ENCODE peak calls at places on chromosomes 4 and X, in ten cellular contexts. V is head of caudate nucleus; A is omental fat pad; F is stimulated activated CD8-positive, alpha-beta memory T cell treated with anti-CD3 and anti-CD28 coated beads, Interleukin-12 subunit alpha, Interleukin-12 subunit beta, amount 100 ng/mL, for 1 hour; Z is activated naive CD4-positive, alpha-beta T cell treated with anti-CD3 and anti-CD28 coated beads for 36 hours; S is activated CD4-positive, alpha-beta T cell treated with anti-CD3 and anti-CD28 coated beads, Interleukin-2, amount 10 ng/mL, durations not matched to agents 24 days and 14 days; L is MM.1S; N is left ventricle myocardium inferior; X is germinal center; G is left kidney. H is an unnamed sample.

GRCh38 chr4:8277356-8278008 is 7.9 kb downstream of the HTRA3 start:
- DNase-seq in S (no peak), L (no peak), Z (no peak), N (peak; percentile 12), V (no peak), F (no peak), X (no peak), G (no peak), A (no peak), H (peak; percentile 77)

GRCh38 chrX:40646489-40647306 is 663 bp downstream of the CXorf38 start:
- DNase-seq in G (peak; percentile 48), F (no peak), S (peak; percentile 78), Z (peak; percentile 31), N (peak; percentile 30), A (no peak), V (no peak), X (peak; percentile 14), L (peak; percentile 19), H (peak; percentile 72)

GRCh38 chr4:13633671-13634070 is 6.1 kb upstream of the BOD1L1 start:
- DNase-seq in Z (no peak), G (no peak), L (no peak), F (no peak), S (no peak), A (no peak), X (no peak), N (no peak), V (no peak), H (no peak)

GRCh38 chr4:148376151-148376550 is 66.1 kb downstream of the NR3C2 start:
- DNase-seq in V (no peak), G (peak; percentile 48), S (no peak), L (peak; percentile 73), Z (peak; percentile 53), N (no peak), F (peak; percentile 15), A (no peak), X (no peak), H (no peak)

GRCh38 chrX:46574941-46575381 is 1.4 kb downstream of the CHST7 start:
- DNase-seq in L (peak; percentile 62), N (peak; percentile 15), V (no peak), Z (peak; percentile 23), F (peak; percentile 10), X (peak; percentile 14), A (no peak), S (peak; percentile 85), G (peak; percentile 59), H (peak; percentile 34)

GRCh38 chrX:20091499-20091898 is 25.2 kb downstream of the MAP7D2 start:
- DNase-seq in N (no peak), L (no peak), G (no peak), V (no peak), A (no peak), F (no peak), S (no peak), X (no peak), Z (no peak), H (peak; percentile 80)

GRCh38 chr4:70895846-70896435 is 6.2 kb upstream of the MOB1B start:
- DNase-seq in L (no peak), N (no peak), G (peak; percentile 57), A (no peak), S (no peak), F (no peak), V (no peak), Z (no peak), X (no peak), H (no peak)

GRCh38 chrX:83916525-83916924 is 55.6 kb downstream of the CYLC1 start:
- DNase-seq in S (no peak), F (no peak), Z (no peak), X (no peak), L (peak; percentile 32), A (no peak), V (no peak), N (no peak), G (peak; percentile 27), H (no peak)

GRCh38 chr4:87012265-87012953 is 77.6 kb downstream of the AFF1 start:
- DNase-seq in V (no peak), S (no peak), F (no peak), A (no peak), X (no peak), Z (no peak), L (no peak), N (no peak), G (no peak), H (no peak)